ENCODE peak calls at places on chromosomes 4 and X, in eight cellular contexts. M, J, Y, V, P, K, Q and O are unnamed samples.

GRCh38 chr4:70893790-70894189 is 8.4 kb upstream of the MOB1B start:
- DNase-seq in K (no peak), J (no peak), V (no peak), P (no peak), M (no peak), Y (no peak), Q (no peak), O (no peak)

GRCh38 chr4:87559090-87559837 is 30.1 kb upstream of the SPARCL1 start:
- DNase-seq in P (no peak), V (no peak), M (no peak), J (no peak), Y (peak), Q (peak), K (peak), O (peak)

GRCh38 chrX:97597954-97598353 is 714.2 kb downstream of the RPA4 start:
- DNase-seq in V (no peak), J (no peak), Y (no peak), K (no peak), M (no peak), Q (no peak), P (no peak), O (no peak)

GRCh38 chr4:74005528-74005927 is 7.1 kb upstream of the CXCL5 start:
- DNase-seq in K (no peak), Y (no peak), M (peak), P (no peak), Q (no peak), J (no peak), V (no peak), O (no peak)

GRCh38 chrX:142156567-142156966 is 48.5 kb downstream of the MAGEC2 start:
- DNase-seq in K (no peak), M (no peak), J (no peak), P (no peak), Q (no peak), V (no peak), Y (no peak), O (peak)

GRCh38 chr4:8238061-8238511 is 31.5 kb upstream of the HTRA3 start:
- DNase-seq in K (no peak), Q (peak), Y (no peak), P (no peak), V (no peak), M (no peak), J (no peak), O (no peak)

GRCh38 chr4:140059159-140059558 is 94.8 kb downstream of the MAML3 start:
- DNase-seq in M (peak), V (no peak), K (no peak), Y (peak), Q (no peak), J (peak), P (no peak), O (no peak)

GRCh38 chrX:101108293-101108692 is 10.3 kb downstream of the CENPI start:
- DNase-seq in V (no peak), J (peak), Y (no peak), Q (no peak), M (peak), P (no peak), K (no peak), O (no peak)

GRCh38 chr4:22339491-22339890 is 176.4 kb downstream of the ADGRA3 start:
- DNase-seq in M (no peak), P (no peak), Y (no peak), J (no peak), K (no peak), Q (no peak), V (no peak), O (no peak)

GRCh38 chr4:80361329-80361900 is 25.9 kb downstream of the CFAP299 start:
- DNase-seq in J (peak), P (no peak), M (peak), K (no peak), Q (no peak), Y (no peak), V (no peak), O (no peak)

DNA sequence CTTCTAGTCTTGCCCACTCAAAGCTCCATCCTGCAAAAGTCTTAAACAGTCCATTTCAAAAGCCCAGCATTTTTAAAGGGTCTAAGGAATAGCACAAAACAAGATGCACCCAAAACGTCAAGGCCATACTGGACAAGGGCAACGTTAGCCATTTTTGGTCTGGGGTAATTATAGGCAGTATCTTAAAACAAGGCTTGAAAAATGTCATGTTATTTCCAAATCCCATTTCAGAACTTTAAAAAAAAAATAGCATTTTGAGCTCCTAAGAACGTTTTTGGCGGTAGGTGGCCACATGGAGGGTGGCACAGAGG is 584 bp upstream of the TMEM165 start:
- DNase-seq in V (no peak), M (no peak), P (no peak), Q (no peak), J (no peak), Y (no peak), K (no peak), O (no peak)
- TF ChIP-seq CTCF in V (no peak), M (peak), P (peak), Q (peak), J (peak), Y (no peak), K (no peak), O (no peak)

GRCh38 chrX:40153335-40154221 is 55.8 kb upstream of the BCOR start:
- DNase-seq in K (no peak), P (no peak), V (no peak), Q (peak), Y (peak), M (no peak), J (peak), O (peak)
- TF ChIP-seq CTCF in K (no peak), P (no peak), V (peak), Q (no peak), Y (no peak), M (no peak), J (no peak), O (no peak)

GRCh38 chr4:12324965-12325364 is 896.3 kb upstream of the HS3ST1 start:
- DNase-seq in Y (no peak), J (no peak), Q (no peak), V (no peak), K (no peak), P (no peak), M (no peak), O (no peak)
- TF ChIP-seq CTCF in Y (no peak), J (no peak), Q (no peak), V (no peak), K (no peak), P (no peak), M (no peak), O (no peak)

GRCh38 chr4:116664198-116664597 is 421.2 kb downstream of the TRAM1L1 start:
- DNase-seq in J (no peak), V (no peak), K (no peak), M (no peak), Q (no peak), Y (no peak), P (no peak), O (no peak)

GRCh38 chr4:116668190-116668589 is 417.2 kb downstream of the TRAM1L1 start:
- DNase-seq in V (no peak), K (no peak), M (no peak), Y (no peak), J (no peak), P (no peak), Q (no peak), O (no peak)
- TF ChIP-seq CTCF in V (no peak), K (peak), M (no peak), Y (no peak), J (no peak), P (no peak), Q (no peak), O (no peak)

GRCh38 chr4:152156448-152156847 is 379.4 kb downstream of the FBXW7 start:
- DNase-seq in M (no peak), K (no peak), Q (no peak), J (no peak), V (no peak), Y (no peak), P (no peak), O (no peak)
- TF ChIP-seq CTCF in M (no peak), K (no peak), Q (no peak), J (no peak), V (no peak), Y (no peak), P (no peak), O (no peak)

DNA sequence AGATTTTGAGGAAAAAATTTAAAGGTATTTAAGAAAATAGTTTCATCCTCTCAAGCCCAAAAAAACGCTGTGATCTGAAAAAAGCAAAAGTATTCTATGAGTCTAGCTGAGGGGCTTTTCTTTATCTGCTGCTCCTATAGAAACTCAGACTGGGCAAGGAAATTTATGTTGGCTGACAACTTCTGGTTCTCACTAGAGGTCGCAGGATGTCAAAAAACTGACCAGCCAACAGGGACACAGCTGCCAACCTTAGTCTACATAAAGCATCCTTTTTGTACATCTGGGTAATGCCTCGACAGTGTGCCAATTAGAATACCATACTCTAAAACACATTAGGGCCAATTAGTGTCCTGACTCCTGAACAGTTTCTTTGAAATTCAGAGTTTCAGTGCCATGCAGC is 8.8 kb upstream of the TLL1 start:
- DNase-seq in Y (no peak), M (peak), K (no peak), V (no peak), Q (no peak), J (no peak), P (no peak), O (no peak)
- TF ChIP-seq CTCF in Y (no peak), M (no peak), K (peak), V (no peak), Q (no peak), J (no peak), P (no peak), O (no peak)

DNA sequence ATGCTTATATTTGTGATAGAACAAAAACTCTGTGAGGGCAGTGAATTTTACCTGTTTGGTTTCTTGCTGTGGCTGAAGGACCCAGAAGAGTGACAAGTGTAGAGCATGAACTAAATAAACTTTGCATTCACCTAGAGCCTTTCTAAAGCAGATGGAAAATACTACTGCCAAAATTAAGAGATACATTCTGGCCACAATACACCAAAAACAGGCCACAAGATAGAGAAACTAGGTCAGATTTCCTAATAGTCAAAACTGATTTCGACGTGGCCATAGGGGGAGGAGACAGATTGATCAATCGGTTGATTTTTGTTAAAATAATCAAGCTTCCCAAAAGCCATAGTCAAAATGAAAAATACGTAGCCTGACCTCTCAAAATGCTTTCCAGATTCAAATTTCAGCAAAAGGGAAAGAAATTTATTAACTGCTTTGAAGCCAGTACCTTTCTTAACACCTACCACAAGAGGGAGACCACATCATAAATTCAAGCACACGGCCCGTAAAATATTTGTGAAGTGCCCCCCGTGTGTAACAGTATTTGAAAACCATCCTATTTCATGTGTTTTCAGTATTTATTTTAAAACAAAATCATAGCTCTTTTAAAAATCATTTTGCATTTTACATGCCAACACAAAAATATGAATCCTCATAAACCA is 132.4 kb downstream of the CORIN start:
- DNase-seq in J (peak), K (no peak), M (peak), Y (no peak), P (no peak), V (no peak), Q (no peak), O (no peak)
- TF ChIP-seq CTCF in J (peak), K (peak), M (peak), Y (peak), P (peak), V (peak), Q (peak), O (peak)

DNA sequence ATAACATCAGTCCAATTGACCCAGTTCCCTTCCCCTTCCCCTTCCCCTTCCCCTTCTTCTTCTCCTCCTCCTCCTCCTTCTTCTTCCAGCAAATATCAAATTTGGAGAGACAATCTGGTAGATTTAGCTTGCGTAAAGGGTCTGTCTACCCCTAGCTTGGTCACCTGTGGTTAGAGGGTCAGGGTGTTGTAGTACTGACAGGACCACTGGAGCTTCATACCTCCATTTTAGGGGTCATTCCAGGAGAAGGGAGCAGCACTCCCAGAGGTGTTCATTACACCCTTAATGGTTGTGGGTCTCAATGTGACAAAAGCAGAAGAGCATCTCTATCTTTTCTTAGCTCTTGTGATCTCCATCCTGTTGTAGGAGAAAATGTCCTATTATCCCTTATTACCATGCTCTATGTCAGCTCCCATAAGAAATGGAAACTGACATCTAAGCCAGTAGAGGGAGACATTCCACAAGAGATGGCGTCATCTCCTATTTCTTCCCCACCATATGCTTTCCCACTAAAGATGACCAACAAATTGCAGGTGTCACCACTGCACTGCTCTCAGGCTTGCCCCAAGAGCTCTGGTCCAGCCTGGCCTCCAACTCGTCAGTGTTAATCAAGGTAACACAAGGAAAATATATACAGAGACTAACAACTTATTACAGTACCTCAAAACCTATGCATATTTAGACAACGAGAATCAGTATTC is 3.5 kb upstream of the FGB start:
- DNase-seq in P (no peak), Q (no peak), Y (no peak), J (peak), V (no peak), K (peak), M (peak), O (peak)
- TF ChIP-seq CTCF in P (peak), Q (peak), Y (peak), J (peak), V (peak), K (peak), M (peak), O (peak)

GRCh38 chr4:187354740-187355139 is 631.1 kb upstream of the FAT1 start:
- DNase-seq in V (no peak), P (no peak), M (no peak), Q (no peak), Y (no peak), J (no peak), K (no peak), O (no peak)

GRCh38 chr4:187357861-187358260 is 634.2 kb upstream of the FAT1 start:
- DNase-seq in P (no peak), Q (no peak), K (no peak), Y (no peak), J (no peak), V (no peak), M (no peak), O (no peak)

GRCh38 chr4:187362937-187363336 is 632.6 kb upstream of the ZFP42 start:
- DNase-seq in M (no peak), V (no peak), Q (no peak), Y (no peak), P (no peak), K (no peak), J (no peak), O (no peak)

DNA sequence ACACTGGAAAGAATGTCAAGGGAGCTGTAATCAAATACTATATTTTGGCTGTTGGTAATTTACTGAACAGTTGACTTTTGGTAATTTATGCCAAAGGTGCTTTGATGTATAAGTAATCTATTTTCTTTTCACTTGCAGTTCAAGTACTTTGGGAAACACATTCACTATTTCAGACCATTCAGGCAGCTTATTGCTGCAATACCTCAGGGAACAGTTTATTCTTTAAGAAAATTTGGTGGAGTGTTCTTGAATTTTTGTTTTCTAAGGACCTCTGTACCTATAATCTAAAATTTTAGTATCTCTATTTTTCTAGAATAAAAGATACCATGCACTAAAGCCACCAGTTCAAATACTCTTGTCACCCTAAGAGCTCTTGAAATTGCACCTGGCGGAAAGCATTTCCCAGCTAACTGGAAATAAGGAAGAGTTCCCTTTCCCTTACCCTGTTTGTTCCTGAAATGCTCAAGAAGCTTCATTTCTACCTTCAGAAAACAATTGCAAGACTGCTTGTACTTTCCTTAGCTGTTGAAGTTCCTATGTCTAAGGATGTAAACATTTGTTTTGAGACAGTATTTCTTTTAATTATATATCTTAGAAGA is 633.5 kb upstream of the FAT1 start:
- DNase-seq in J (no peak), Q (no peak), Y (no peak), K (no peak), V (no peak), M (no peak), P (no peak), O (no peak)
- TF ChIP-seq CTCF in J (no peak), Q (no peak), Y (no peak), K (no peak), V (no peak), M (no peak), P (no peak), O (no peak)

DNA sequence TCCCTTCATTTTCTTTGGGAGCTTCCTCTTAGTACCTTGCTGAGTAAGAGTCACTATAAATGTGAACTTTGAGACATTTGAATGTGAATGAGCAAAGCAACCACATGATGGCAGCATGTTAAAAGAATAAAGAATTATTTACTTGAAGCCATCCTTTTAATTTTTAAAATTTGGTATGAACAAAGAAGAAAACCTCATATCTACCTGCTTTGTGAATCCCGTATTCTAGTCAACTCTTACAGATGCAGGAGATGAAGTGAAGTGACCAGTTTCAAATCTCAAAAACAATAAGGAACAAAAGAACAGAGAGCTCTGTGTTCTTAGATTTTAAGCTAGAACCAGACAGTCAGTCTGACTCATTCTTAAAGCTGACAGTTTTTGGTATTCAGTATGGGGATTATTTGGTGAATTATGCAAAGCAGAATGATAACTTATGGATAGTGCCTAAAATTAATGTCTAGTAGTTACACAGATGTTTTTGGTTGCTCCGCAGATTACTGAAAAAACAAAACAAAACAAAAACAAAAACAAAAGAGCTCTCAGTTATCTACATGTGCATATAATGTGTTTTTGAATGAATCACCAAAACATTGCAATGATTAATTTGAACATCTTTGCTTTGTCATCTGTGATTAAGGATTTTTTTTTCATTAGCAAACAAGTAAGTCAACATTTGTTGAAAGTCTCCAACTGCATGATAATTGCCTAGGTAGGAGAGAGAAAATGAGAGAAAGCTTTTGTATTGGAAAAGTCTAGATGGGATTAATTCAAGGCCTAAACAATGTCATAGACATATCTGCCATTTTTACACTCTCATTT is 48.2 kb upstream of the H2AZ1 start:
- DNase-seq in J (peak), P (peak), Y (no peak), K (no peak), Q (no peak), V (no peak), M (peak), O (no peak)
- TF ChIP-seq CTCF in J (peak), P (peak), Y (peak), K (peak), Q (peak), V (peak), M (peak), O (peak)